ENCODE peak calls at places on chromosomes 6 and 20, in eight cellular contexts. R is stomach, M is breast epithelium, N is endothelial cell of umbilical vein, B is transverse colon, D is prostate gland, O is sigmoid colon, J is HCT116. K is an unnamed sample.

GRCh38 chr20:31573555-31574295 is 31.4 kb upstream of the ID1 start:
- DNase-seq in R (no peak), M (no peak), N (peak), B (peak), D (peak), O (peak), J (no peak), K (no peak)

GRCh38 chr6:6771964-6772363 is 183.4 kb downstream of the LY86 start:
- DNase-seq in R (no peak), M (no peak), N (no peak), B (no peak), D (no peak), O (no peak), J (no peak), K (no peak)

GRCh38 chr6:10478187-10479040 is 42.7 kb upstream of the GCNT2 start:
- DNase-seq in R (no peak), M (no peak), N (peak), B (no peak), D (no peak), O (no peak), J (peak), K (no peak)

GRCh38 chr20:11216451-11217314 is 542.9 kb upstream of the JAG1 start:
- DNase-seq in R (no peak), M (no peak), N (peak), B (no peak), D (no peak), O (no peak), J (no peak), K (no peak)

GRCh38 chr20:24838551-24839530 is 110.2 kb upstream of the CST7 start:
- DNase-seq in R (no peak), M (no peak), N (no peak), B (no peak), D (no peak), O (no peak), J (no peak), K (no peak)

GRCh38 chr20:52379723-52380336 is 188.3 kb upstream of the ZFP64 start:
- DNase-seq in R (peak), M (no peak), N (peak), B (peak), D (no peak), O (no peak), J (no peak), K (no peak)

GRCh38 chr20:50943091-50943490 is 11.9 kb upstream of the ADNP start:
- DNase-seq in R (no peak), M (no peak), N (no peak), B (no peak), D (no peak), O (no peak), J (no peak), K (no peak)

GRCh38 chr6:135970750-135971149 is 119.2 kb downstream of the PDE7B start:
- DNase-seq in R (no peak), M (no peak), N (no peak), B (no peak), D (no peak), O (no peak), J (no peak), K (no peak)

GRCh38 chr20:37243076-37243936 is 18.3 kb downstream of the GHRH start:
- DNase-seq in R (no peak), M (no peak), N (no peak), B (no peak), D (no peak), O (no peak), J (no peak), K (no peak)

GRCh38 chr6:42984001-42984923 is at the start of gene PPP2R5D:
- DNase-seq in R (peak), M (peak), N (peak), B (peak), D (peak), O (peak), J (peak), K (peak)
- TF ChIP-seq POLR2A in R (no peak), M (peak), N (peak), B (peak), D (peak), O (peak), J (peak), K (no peak)

DNA sequence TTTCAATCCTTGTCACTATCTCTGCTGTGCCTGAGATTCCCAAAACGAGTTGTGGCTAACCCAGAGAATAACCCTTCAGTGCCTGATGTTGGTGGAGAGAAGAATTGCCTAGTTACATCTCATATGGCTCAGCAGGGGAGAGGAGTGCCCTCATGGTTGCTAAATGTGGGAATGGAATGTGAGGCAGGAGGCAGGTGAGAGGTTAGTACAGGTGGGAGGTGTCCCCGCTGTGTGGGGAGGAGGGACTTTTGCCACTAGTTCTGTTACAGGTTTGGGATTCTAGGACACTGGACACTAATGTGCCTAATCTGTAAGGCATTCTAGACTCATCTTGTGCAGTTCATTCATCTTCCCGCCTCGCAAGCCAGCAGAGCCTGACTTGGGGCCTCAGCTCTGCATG is 16.2 kb downstream of the TULP4 start:
- DNase-seq in R (no peak), M (no peak), N (no peak), B (peak), D (no peak), O (no peak), J (no peak), K (no peak)
- TF ChIP-seq POLR2AphosphoS5 in R (no peak), M (no peak), N (no peak), B (no peak), D (no peak), O (no peak), J (no peak), K (no peak)

DNA sequence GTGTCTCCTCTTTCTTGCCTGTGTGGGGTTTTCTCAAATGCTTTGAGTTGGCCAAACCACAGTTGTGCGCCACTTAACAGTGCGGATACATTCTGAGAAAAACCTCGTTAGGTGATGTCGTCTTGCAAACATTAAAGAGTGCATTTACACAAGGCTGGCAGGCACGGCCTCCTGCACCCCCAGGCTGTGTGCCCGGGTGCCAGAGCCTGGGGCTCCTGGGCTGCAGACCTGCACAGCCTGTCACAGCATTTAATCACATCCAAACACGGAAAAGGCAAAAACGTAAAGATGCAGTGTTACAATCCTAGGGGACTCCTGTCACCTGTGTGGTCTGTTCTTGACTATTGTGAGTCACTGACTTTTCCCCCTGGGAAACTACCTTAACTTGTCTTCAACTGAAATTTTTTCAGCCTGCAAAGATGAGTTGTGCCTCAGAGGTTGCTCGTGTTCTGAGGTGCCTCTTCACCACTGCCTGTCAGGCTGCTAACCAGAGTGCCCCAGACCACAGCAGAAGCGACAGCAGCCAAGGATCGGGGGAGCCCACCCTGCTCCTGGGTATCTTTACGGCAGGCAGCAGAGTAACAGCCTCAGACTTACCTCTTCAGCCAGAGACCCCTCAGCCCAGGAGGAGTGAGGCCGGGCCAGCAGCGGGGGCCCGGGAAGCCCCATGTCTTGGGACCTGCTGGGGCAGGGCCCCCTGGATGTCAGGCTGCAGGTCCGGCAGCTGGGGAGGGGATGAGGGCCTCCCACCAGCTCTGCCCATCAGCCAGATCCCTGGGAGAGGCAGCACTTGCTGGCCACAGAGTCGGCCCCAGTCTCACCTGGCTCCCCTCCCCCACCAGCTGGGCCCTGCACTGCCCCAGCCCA is 683 bp upstream of the C20orf204 start:
- DNase-seq in R (no peak), M (no peak), N (no peak), B (no peak), D (no peak), O (peak), J (no peak), K (no peak)
- TF ChIP-seq POLR2A in R (no peak), M (no peak), N (peak), B (no peak), D (no peak), O (no peak), J (no peak), K (no peak)

DNA sequence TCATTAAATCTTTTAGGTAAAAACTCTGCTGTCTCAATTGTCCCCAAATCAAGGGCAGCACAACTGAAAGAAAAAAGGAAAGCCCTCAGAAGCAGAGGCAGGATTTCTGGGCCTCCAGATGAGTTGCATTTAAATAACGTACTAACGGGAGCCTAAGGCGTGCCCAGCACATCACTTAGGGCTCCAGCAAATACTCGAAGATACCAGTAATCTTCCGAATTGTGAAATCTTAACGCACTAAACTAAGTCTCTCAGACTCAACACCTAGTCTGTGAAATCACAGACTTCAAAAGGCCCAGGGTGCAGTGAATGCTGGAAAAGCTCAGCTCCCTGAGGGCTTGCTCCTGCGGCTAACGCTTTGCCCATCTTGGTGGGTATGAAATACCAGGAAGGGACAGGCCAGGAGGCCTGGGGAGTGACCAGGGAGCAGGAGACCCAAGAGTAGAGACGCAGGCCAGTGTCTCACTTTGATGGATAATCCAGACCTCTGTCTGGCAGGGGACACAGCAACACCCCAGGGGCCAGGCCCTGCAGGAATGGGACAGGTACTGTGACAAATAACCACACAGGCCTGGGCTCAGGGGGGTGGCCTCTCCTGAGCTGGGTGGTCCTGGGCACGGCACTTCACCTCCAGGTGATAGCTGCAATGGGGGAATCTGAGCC is 36.4 kb downstream of the RRBP1 start:
- DNase-seq in R (no peak), M (no peak), N (no peak), B (no peak), D (no peak), O (no peak), J (no peak), K (peak)
- TF ChIP-seq POLR2AphosphoS5 in R (no peak), M (no peak), N (no peak), B (no peak), D (no peak), O (no peak), J (no peak), K (no peak)

GRCh38 chr6:165884813-165885765 is 222.0 kb upstream of the PDE10A start:
- DNase-seq in R (peak), M (peak), N (peak), B (peak), D (peak), O (peak), J (peak), K (peak)
- TF ChIP-seq POLR2A in R (no peak), M (no peak), N (no peak), B (no peak), D (no peak), O (no peak), J (no peak), K (no peak)

GRCh38 chr20:60482609-60483008 is 524.4 kb downstream of the CDH26 start:
- DNase-seq in R (no peak), M (no peak), N (no peak), B (no peak), D (no peak), O (no peak), J (no peak), K (no peak)
- TF ChIP-seq POLR2AphosphoS5 in R (no peak), M (no peak), N (no peak), B (no peak), D (no peak), O (no peak), J (no peak), K (no peak)